ENCODE peak calls at places on chromosomes 13 and 19, in four cellular contexts. L is HepG2, B is GM12878, M is K562. Y is an unnamed sample. For H3K79me2 and H3K4me1, the result is how much of the 10 kb centered on the place peaks cover.

GRCh38 chr13:23500858-23501257 is 67.4 kb upstream of the SACS start:
- DNase-seq in L (no peak), B (no peak), M (no peak), Y (no peak)

GRCh38 chr19:51354103-51354741 is 12.0 kb downstream of the ETFB start:
- DNase-seq in L (peak), B (no peak), M (no peak), Y (no peak)

GRCh38 chr19:31356587-31357314 is 7.5 kb upstream of the TSHZ3 start:
- DNase-seq in L (no peak), B (no peak), M (peak), Y (no peak)

GRCh38 chr13:44837250-44837649 is 152.0 kb downstream of the NUFIP1 start:
- DNase-seq in L (no peak), B (no peak), M (no peak), Y (peak)

GRCh38 chr13:59823495-59823894 is 340.2 kb downstream of the DIAPH3 start:
- DNase-seq in L (no peak), B (no peak), M (no peak), Y (peak)

GRCh38 chr13:39916330-39916729 is 260.9 kb downstream of the COG6 start:
- DNase-seq in L (no peak), B (no peak), M (no peak), Y (no peak)

GRCh38 chr13:98022210-98022609 is 68.7 kb downstream of the IPO5 start:
- DNase-seq in L (peak), B (no peak), M (no peak), Y (peak)

GRCh38 chr13:92413452-92413851 is 813.2 kb upstream of the GPC6 start:
- DNase-seq in L (no peak), B (no peak), M (no peak), Y (no peak)

GRCh38 chr13:111508902-111509509 is 188.6 kb downstream of the TEX29 start:
- DNase-seq in L (no peak), B (no peak), M (no peak), Y (no peak)

GRCh38 chr19:36019061-36019670 is 5.2 kb upstream of the ALKBH6 start:
- DNase-seq in L (no peak), B (no peak), M (no peak), Y (no peak)

GRCh38 chr13:94658926-94659649 is 53.3 kb downstream of the SOX21 start:
- DNase-seq in L (no peak), B (no peak), M (no peak), Y (peak)

GRCh38 chr13:72168126-72168525 is 301.1 kb upstream of the DACH1 start:
- DNase-seq in L (no peak), B (no peak), M (no peak), Y (no peak)

GRCh38 chr13:48234652-48235099 is 1.7 kb downstream of the ITM2B start:
- DNase-seq in L (no peak), B (no peak), M (no peak), Y (peak)

GRCh38 chr13:86554066-86554465 is 754.8 kb upstream of the SLITRK6 start:
- DNase-seq in L (no peak), B (no peak), M (no peak), Y (no peak)

GRCh38 chr13:59770451-59770850 is 393.3 kb downstream of the DIAPH3 start:
- DNase-seq in L (no peak), B (no peak), M (no peak), Y (no peak)

GRCh38 chr13:29847501-29847983 is 2.9 kb downstream of the UBL3 start:
- DNase-seq in L (peak), B (no peak), M (no peak), Y (peak)

GRCh38 chr19:1220452-1221037 is 15.0 kb downstream of the STK11 start:
- DNase-seq in L (no peak), B (no peak), M (no peak), Y (no peak)

GRCh38 chr13:101522607-101523006 is 70.1 kb downstream of the ITGBL1 start:
- DNase-seq in L (peak), B (no peak), M (no peak), Y (no peak)

GRCh38 chr19:10899171-10899653 is 27.9 kb downstream of the CARM1 start:
- DNase-seq in L (no peak), B (no peak), M (no peak), Y (no peak)

GRCh38 chr19:47075179-47075811 is 26.9 kb upstream of the TMEM160 start:
- DNase-seq in L (no peak), B (no peak), M (no peak), Y (no peak)

GRCh38 chr19:52889076-52889475 is 8.4 kb downstream of the ZNF320 start:
- DNase-seq in L (no peak), B (no peak), M (no peak), Y (no peak)

GRCh38 chr13:92677571-92677970 is 549.0 kb upstream of the GPC6 start:
- DNase-seq in L (no peak), B (no peak), M (no peak), Y (no peak)

GRCh38 chr13:40401911-40402776 is 264.3 kb downstream of the FOXO1 start:
- DNase-seq in L (peak), B (peak), M (peak), Y (peak)

GRCh38 chr19:3692141-3693029 is 7.9 kb downstream of the PIP5K1C start:
- DNase-seq in L (no peak), B (no peak), M (peak), Y (no peak)

GRCh38 chr13:33441015-33441414 is 155.5 kb upstream of the STARD13 start:
- DNase-seq in L (peak), B (no peak), M (no peak), Y (peak)

GRCh38 chr19:7869453-7869909 is 4.7 kb downstream of the PRR36 start:
- DNase-seq in L (peak), B (no peak), M (peak), Y (peak)

GRCh38 chr19:12639901-12640613 is 26.5 kb downstream of the MAN2B1 start:
- DNase-seq in L (peak), B (peak), M (peak), Y (peak)

GRCh38 chr19:2270572-2271515 is 11.1 kb downstream of the PEAK3 start:
- DNase-seq in L (peak), B (no peak), M (peak), Y (peak)
- TF ChIP-seq MYC in L (peak), B (no peak), M (peak), Y (no peak)

GRCh38 chr19:18559685-18560084 is 2.0 kb downstream of the KXD1 start:
- DNase-seq in L (no peak), B (no peak), M (no peak), Y (no peak)

GRCh38 chr19:18558202-18558555 is 509 bp downstream of the KXD1 start:
- DNase-seq in L (no peak), B (no peak), M (no peak), Y (no peak)

GRCh38 chr19:18557474-18558201 is at the start of gene KXD1:
- DNase-seq in L (peak), B (peak), M (peak), Y (peak)

GRCh38 chr19:18558595-18558994 is 925 bp downstream of the KXD1 start:
- DNase-seq in L (no peak), B (no peak), M (no peak), Y (peak)

DNA sequence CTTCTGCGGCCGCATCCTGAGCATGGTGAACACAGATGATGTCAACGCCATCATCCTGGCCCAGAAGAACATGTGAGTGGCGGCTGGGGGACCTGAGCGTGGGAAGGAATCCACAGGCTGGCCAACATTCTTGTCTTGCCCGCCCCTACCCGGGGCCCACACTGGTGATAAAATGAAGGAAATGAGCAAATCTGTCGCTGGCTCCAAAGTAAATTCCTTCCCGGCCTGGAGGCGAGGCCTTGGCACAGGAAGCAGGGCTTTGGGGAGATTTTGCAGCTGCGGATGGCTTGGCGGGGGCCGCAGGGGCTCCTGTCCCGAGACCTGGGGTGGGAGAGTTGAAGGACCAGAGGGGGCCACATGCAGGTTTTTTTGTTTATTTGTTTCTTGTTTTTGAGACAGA is 4.4 kb downstream of the KXD1 start:
- DNase-seq in L (no peak), B (no peak), M (no peak), Y (peak)
- H3K79me2 ChIP-seq in L (under half), B (under half), M (under half), Y (under half)

DNA sequence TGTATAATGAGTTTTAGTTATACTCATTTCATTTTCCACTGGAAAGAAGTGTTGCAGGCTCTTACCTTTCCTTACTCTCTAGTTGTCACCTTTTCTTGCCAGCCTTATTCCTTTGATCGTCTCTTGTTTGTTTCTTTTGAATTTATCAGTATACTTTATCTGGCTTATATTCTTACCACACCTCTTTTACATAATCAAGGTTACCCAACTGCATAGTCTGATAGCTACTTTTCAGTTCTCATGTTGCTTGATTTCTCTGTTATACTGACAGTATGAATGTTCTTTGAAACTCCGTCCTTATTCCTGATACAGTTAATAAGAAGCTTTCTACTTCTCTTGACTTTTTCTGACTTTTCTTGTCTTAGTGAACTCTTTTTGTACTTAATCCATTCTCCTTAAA is 4.5 kb downstream of the NDFIP2 start:
- DNase-seq in L (no peak), B (no peak), M (no peak), Y (no peak)
- H3K4me1 ChIP-seq in L (half or more), B (under half), M (under half), Y (under half)

GRCh38 chr13:99816321-99816720 is 155.2 kb downstream of the ZIC5 start:
- DNase-seq in L (no peak), B (no peak), M (no peak), Y (no peak)

GRCh38 chr13:99821741-99822140 is 149.8 kb downstream of the ZIC5 start:
- DNase-seq in L (no peak), B (no peak), M (no peak), Y (no peak)

GRCh38 chr13:99823961-99824360 is 147.6 kb downstream of the ZIC5 start:
- DNase-seq in L (no peak), B (no peak), M (no peak), Y (no peak)

GRCh38 chr13:99822820-99823219 is 148.7 kb downstream of the ZIC5 start:
- DNase-seq in L (no peak), B (no peak), M (no peak), Y (no peak)

DNA sequence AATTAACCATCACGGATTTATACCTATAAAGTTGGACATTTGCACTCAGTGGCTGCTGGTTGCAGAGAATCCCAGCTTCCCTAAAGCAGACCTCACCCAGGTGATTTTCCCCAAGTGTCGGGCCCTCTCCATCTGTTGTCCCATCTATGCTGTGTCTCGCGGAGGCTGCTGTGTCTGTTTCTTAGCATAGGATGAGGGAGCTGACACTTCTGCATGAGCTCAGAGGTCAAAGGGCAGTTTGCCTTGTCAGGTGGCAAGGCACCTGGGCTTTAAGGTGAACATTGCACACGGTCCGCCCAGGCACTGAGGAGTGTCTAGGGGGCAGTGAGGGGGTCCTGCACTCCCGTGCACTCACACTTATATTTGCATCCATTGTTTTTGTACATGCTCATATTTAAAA is 151.6 kb downstream of the ZIC5 start:
- DNase-seq in L (no peak), B (no peak), M (no peak), Y (no peak)
- TF ChIP-seq MYC in L (no peak), B (no peak), M (no peak), Y (no peak)